ENCODE peak calls at places on chromosomes 13 and 19, in nine cellular contexts. D is neuronal stem cell, F is islet precursor cell, Y is cardiac fibroblast, A is Caco-2, U is stomach, N is dermis blood vessel endothelial cell, T is NCI-H2171 treated with DMSO at 0.1 percent for 48 hours, X is mammary epithelial cell. L is an unnamed sample.

GRCh38 chr13:79485014-79485441 is 4.1 kb downstream of the NDFIP2 start:
- DNase-seq in X (peak), F (peak), N (peak), Y (peak), U (peak), T (no peak), D (no peak), A (peak), L (peak)

GRCh38 chr19:13169769-13170168 is 19.6 kb downstream of the IER2 start:
- DNase-seq in X (peak), A (peak), F (peak), D (no peak), U (peak), Y (peak), T (no peak), N (peak), L (no peak)

GRCh38 chr19:1264801-1265610 is 4.1 kb upstream of the CIRBP start:
- DNase-seq in D (no peak), Y (peak), T (no peak), N (peak), A (peak), U (peak), F (peak), X (peak), L (no peak)

GRCh38 chr19:4536798-4537197 is 1.8 kb upstream of the PLIN5 start:
- DNase-seq in U (no peak), A (no peak), F (no peak), D (no peak), X (no peak), N (no peak), Y (no peak), T (peak), L (no peak)

GRCh38 chr19:10412257-10412977 is 7.9 kb upstream of the PDE4A start:
- DNase-seq in N (no peak), T (no peak), D (no peak), U (no peak), X (no peak), A (no peak), Y (no peak), F (no peak), L (no peak)

GRCh38 chr13:44311011-44311481 is 62.6 kb upstream of the SERP2 start:
- DNase-seq in N (no peak), F (no peak), D (no peak), T (peak), X (peak), Y (peak), A (no peak), U (peak), L (no peak)

GRCh38 chr19:10227215-10227971 is 3.7 kb downstream of the S1PR2 start:
- DNase-seq in Y (no peak), N (no peak), A (no peak), F (peak), T (no peak), U (no peak), D (no peak), X (no peak), L (no peak)

GRCh38 chr19:55632463-55632834 is 8.1 kb upstream of the ZNF784 start:
- DNase-seq in U (peak), X (peak), D (peak), T (peak), N (peak), A (peak), F (peak), Y (peak), L (peak)

GRCh38 chr13:85651440-85651839 is 147.8 kb downstream of the SLITRK6 start:
- DNase-seq in T (no peak), F (peak), D (no peak), Y (no peak), U (no peak), X (peak), A (no peak), N (no peak), L (no peak)

GRCh38 chr13:99154064-99154463 is 46.6 kb upstream of the UBAC2 start:
- DNase-seq in X (no peak), A (no peak), Y (no peak), N (no peak), D (no peak), T (no peak), F (no peak), U (no peak), L (no peak)

GRCh38 chr19:35828694-35829301 is 16.2 kb upstream of the PRODH2 start:
- DNase-seq in X (peak), F (peak), T (no peak), U (peak), N (peak), Y (peak), A (peak), D (peak), L (peak)

GRCh38 chr13:64684685-64685431 is 2545.3 kb downstream of the PCDH9 start:
- DNase-seq in N (no peak), T (no peak), Y (peak), U (no peak), F (peak), A (no peak), X (no peak), D (no peak), L (no peak)

GRCh38 chr13:64314286-64314685 is 2898.6 kb upstream of the PCDH20 start:
- DNase-seq in F (no peak), X (no peak), A (no peak), Y (peak), D (no peak), T (no peak), U (no peak), N (no peak), L (peak)

GRCh38 chr13:49502954-49503353 is 7.2 kb downstream of the PHF11 start:
- DNase-seq in T (no peak), A (no peak), U (no peak), D (no peak), F (no peak), Y (peak), N (peak), X (no peak), L (no peak)

GRCh38 chr19:34172661-34173144 is 399 bp downstream of the LSM14A start:
- DNase-seq in X (no peak), U (no peak), D (no peak), F (no peak), N (peak), T (no peak), A (no peak), Y (no peak), L (peak)

GRCh38 chr19:489418-490196 is 6.7 kb upstream of the MADCAM1 start:
- DNase-seq in D (no peak), X (no peak), F (peak), U (no peak), T (no peak), Y (peak), N (peak), A (peak), L (no peak)

GRCh38 chr13:88303605-88304004 is 632.4 kb downstream of the SLITRK5 start:
- DNase-seq in D (no peak), X (no peak), A (no peak), F (no peak), Y (no peak), N (no peak), T (no peak), U (no peak), L (no peak)

GRCh38 chr13:87274209-87274819 is 396.9 kb upstream of the SLITRK5 start:
- DNase-seq in X (peak), Y (peak), F (peak), U (no peak), T (peak), N (no peak), D (peak), A (peak), L (peak)